ENCODE peak calls at places on chromosomes 5 and 9, in eight cellular contexts. Y is MM.1S; Z is left ventricle myocardium inferior; N is brain microvascular endothelial cell; H is AG10803; A is esophagus squamous epithelium; I is naive thymus-derived CD4-positive, alpha-beta T cell; K is tibial artery. O is an unnamed sample.

GRCh38 chr9:83401328-83401895 is 136.8 kb downstream of the FRMD3 start:
- DNase-seq in Y (no peak), Z (no peak), N (no peak), H (peak), A (no peak), I (no peak), K (no peak), O (no peak)

GRCh38 chr9:122527193-122527592 is at the start of gene OR1N1:
- DNase-seq in Y (no peak), Z (no peak), N (no peak), H (no peak), A (no peak), I (no peak), K (no peak), O (no peak)

GRCh38 chr9:7973123-7973522 is 173.5 kb upstream of the DMAC1 start:
- DNase-seq in Y (no peak), Z (no peak), N (no peak), H (no peak), A (no peak), I (no peak), K (no peak), O (no peak)

GRCh38 chr5:121031487-121031886 is 567.4 kb downstream of the PRR16 start:
- DNase-seq in Y (no peak), Z (no peak), N (no peak), H (peak), A (no peak), I (no peak), K (no peak), O (no peak)

GRCh38 chr5:53422539-53422938 is 57.9 kb upstream of the FST start:
- DNase-seq in Y (no peak), Z (no peak), N (peak), H (peak), A (no peak), I (no peak), K (no peak), O (no peak)

GRCh38 chr5:68329554-68329953 is 114.0 kb downstream of the PIK3R1 start:
- DNase-seq in Y (no peak), Z (no peak), N (peak), H (peak), A (no peak), I (no peak), K (no peak), O (no peak)

GRCh38 chr5:3377176-3377575 is 218.5 kb upstream of the IRX1 start:
- DNase-seq in Y (no peak), Z (no peak), N (no peak), H (no peak), A (no peak), I (no peak), K (no peak), O (no peak)

GRCh38 chr5:139646111-139646510 is 2.0 kb upstream of the CXXC5 start:
- DNase-seq in Y (no peak), Z (peak), N (no peak), H (no peak), A (no peak), I (no peak), K (no peak), O (no peak)

GRCh38 chr5:42581845-42582244 is 158.6 kb downstream of the GHR start:
- DNase-seq in Y (no peak), Z (no peak), N (no peak), H (no peak), A (no peak), I (no peak), K (no peak), O (no peak)

GRCh38 chr5:173868096-173868879 is 19.9 kb upstream of the CPEB4 start:
- DNase-seq in Y (no peak), Z (no peak), N (peak), H (peak), A (no peak), I (no peak), K (no peak), O (no peak)

GRCh38 chr5:119037496-119038215 is 33.2 kb upstream of the DMXL1 start:
- DNase-seq in Y (no peak), Z (no peak), N (no peak), H (peak), A (no peak), I (no peak), K (no peak), O (no peak)

GRCh38 chr9:75226403-75227139 is 138.3 kb downstream of the OSTF1 start:
- DNase-seq in Y (no peak), Z (no peak), N (no peak), H (no peak), A (no peak), I (no peak), K (no peak), O (no peak)

GRCh38 chr5:50921366-50922133 is 255.1 kb downstream of the PARP8 start:
- DNase-seq in Y (no peak), Z (no peak), N (no peak), H (no peak), A (no peak), I (no peak), K (no peak), O (no peak)

GRCh38 chr5:50923768-50924113 is 257.3 kb downstream of the PARP8 start:
- DNase-seq in Y (no peak), Z (no peak), N (no peak), H (no peak), A (no peak), I (no peak), K (no peak), O (no peak)

GRCh38 chr5:50927953-50928352 is 261.5 kb downstream of the PARP8 start:
- DNase-seq in Y (no peak), Z (no peak), N (no peak), H (no peak), A (no peak), I (no peak), K (no peak), O (no peak)

DNA sequence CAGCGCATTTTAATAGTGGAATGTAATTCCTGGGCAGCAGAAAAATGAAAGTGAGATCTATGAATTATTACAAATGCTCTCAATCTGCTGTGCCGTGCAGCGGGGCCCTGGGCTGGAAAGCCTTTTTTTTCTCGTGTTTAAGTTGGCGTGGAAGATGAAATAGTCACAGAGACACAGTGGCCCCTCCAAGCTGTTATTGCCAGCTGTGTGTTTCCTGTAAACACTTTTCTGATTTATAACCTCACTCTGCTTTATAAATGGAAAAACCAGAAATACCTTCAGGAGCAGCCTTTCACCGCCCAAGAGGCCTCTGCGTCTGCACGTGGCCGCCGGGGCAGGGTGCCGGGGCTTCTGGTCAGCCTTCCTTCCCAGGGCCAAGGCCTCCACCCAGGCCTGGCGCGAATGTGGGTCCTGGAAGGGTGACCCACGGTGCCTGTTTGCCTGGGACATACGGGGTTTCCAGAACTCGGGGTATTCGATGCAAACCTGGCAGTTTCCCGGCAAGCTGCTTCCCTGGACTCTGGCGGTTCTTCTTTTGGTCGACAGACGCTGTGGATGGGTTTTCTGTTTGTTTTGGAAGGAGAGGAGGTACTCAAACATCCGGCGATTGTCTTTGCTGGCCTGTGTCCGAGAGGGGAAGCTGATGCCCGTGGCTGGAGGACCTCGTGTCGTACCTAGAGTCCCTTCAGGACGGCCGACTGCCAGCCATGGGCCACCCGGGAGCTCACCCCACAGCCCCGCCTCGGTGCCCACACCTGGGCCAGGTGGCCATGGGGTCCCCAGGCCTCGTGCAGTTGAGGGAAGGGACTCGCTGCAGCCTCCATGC is 256.7 kb downstream of the PARP8 start:
- DNase-seq in Y (no peak), Z (peak), N (no peak), H (no peak), A (no peak), I (no peak), K (no peak), O (no peak)
- H3K4me3 ChIP-seq in Y (no peak), Z (peak), N (no peak), H (no peak), A (no peak), I (no peak), K (peak), O (no peak)

DNA sequence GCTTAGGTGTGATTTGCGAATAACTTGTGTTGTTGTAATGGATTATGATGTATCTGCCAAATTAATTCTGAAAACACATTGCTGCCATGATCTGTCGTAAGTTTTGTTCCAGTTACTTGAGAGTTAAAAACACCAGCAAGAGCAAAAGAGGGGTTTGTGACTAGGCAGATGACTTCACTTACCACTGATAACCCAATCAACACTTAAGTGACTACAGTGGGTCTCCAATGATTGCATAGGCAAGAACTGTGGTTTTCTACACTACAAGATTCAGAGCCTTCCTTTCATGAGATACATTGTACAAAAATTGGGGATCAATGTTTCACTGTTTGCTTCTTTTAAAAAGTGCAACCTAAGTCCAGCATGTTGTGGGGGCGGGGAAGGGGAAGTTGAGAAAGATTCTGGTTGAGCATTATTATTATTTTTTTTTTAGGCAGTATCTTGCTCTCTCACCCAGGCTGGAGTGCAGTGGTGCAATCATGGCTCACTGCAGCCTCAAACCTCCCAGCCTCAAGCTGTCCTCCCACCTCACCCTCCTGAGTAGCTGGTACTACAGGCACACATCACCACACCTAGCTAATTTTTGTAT is 3.6 kb downstream of the IQGAP2 start:
- DNase-seq in Y (no peak), Z (no peak), N (no peak), H (no peak), A (no peak), I (no peak), K (no peak), O (no peak)
- H3K4me3 ChIP-seq in Y (peak), Z (no peak), N (no peak), H (no peak), A (no peak), I (no peak), K (no peak), O (no peak)

GRCh38 chr5:138139776-138140080 is 500 bp upstream of the NME5 start:
- DNase-seq in Y (no peak), Z (no peak), N (no peak), H (no peak), A (no peak), I (no peak), K (no peak), O (no peak)
- H3K4me3 ChIP-seq in Y (peak), Z (peak), N (no peak), H (no peak), A (no peak), I (no peak), K (peak), O (no peak)

GRCh38 chr9:118364266-118365075 is 660.3 kb downstream of the TLR4 start:
- DNase-seq in Y (no peak), Z (no peak), N (no peak), H (no peak), A (no peak), I (no peak), K (no peak), O (no peak)

GRCh38 chr9:118362596-118362995 is 658.4 kb downstream of the TLR4 start:
- DNase-seq in Y (no peak), Z (no peak), N (no peak), H (peak), A (no peak), I (no peak), K (no peak), O (no peak)

GRCh38 chr9:118362123-118362522 is 657.9 kb downstream of the TLR4 start:
- DNase-seq in Y (no peak), Z (no peak), N (no peak), H (peak), A (no peak), I (no peak), K (no peak), O (no peak)

DNA sequence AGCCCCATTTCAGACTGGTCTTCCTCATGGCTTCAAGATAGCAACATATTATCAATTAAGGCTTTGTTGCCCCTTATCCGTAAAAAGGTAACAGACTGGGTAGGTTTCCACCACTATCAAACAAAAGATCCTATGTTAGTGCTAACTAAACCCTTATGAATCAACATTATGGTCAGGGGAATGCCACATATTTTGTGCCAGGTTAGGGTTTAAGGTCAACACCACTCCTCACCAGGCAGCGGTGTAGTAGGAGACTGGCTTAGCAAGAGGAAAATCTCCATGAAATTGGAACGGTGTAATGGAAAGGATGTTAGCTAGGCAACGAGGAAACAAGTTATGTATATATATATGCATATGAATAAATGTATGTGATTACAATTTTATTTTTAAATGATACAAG is 655.8 kb downstream of the TLR4 start:
- DNase-seq in Y (no peak), Z (no peak), N (no peak), H (no peak), A (no peak), I (no peak), K (no peak), O (no peak)
- H3K4me3 ChIP-seq in Y (no peak), Z (no peak), N (no peak), H (no peak), A (no peak), I (no peak), K (no peak), O (no peak)

O was measured in Jurkat, Clone E6-1.